ENCODE peak calls at places on chromosomes 5 and 9, in nine cellular contexts. E is Kasumi-1; F is mesothelial cell of epicardium; P is cerebellar nuclear complex; Q is occipital lobe; Z is brain microvascular endothelial cell; L is transverse colon; C is type B pancreatic cell; D is CD4-positive, alpha-beta memory T cell. B is an unnamed sample.
A peak's percentile ranks its signal among the peaks of the same experiment; 100 is the strongest.

GRCh38 chr9:117733465-117733864 is 29.3 kb downstream of the TLR4 start:
- DNase-seq in P (no peak), F (no peak), D (no peak), Z (no peak), Q (no peak), E (no peak), L (peak; percentile 54), C (no peak), B (no peak)

GRCh38 chr9:13717356-13718057 is 438.0 kb upstream of the MPDZ start:
- DNase-seq in Q (no peak), Z (peak; percentile 21), D (no peak), F (no peak), E (no peak), L (no peak), P (no peak), C (no peak), B (no peak)

GRCh38 chr9:137067860-137068538 is 2.4 kb downstream of the SAPCD2 start:
- DNase-seq in P (peak; percentile 21), L (peak; percentile 90), Z (peak; percentile 45), D (peak; percentile 89), E (peak; percentile 82), F (no peak), Q (peak; percentile 47), C (no peak), B (peak; percentile 78)

GRCh38 chr9:134778841-134779411 is 101.7 kb upstream of the FCN2 start:
- DNase-seq in F (no peak), L (peak; percentile 53), Q (no peak), Z (peak; percentile 36), C (no peak), P (no peak), D (no peak), E (no peak), B (peak; percentile 44)

GRCh38 chr9:92669527-92669889 is 423 bp downstream of the IPPK start:
- DNase-seq in P (no peak), Q (no peak), L (peak; percentile 37), E (no peak), D (no peak), F (no peak), C (no peak), Z (no peak), B (no peak)

GRCh38 chr9:114494776-114495569 is 10.3 kb downstream of the WHRN start:
- DNase-seq in Q (no peak), C (no peak), P (no peak), Z (no peak), F (no peak), D (no peak), L (no peak), E (no peak), B (no peak)

GRCh38 chr5:107809201-107810034 is 138.7 kb upstream of the EFNA5 start:
- DNase-seq in L (no peak), D (no peak), E (no peak), C (no peak), F (no peak), P (no peak), Q (no peak), Z (no peak), B (no peak)

GRCh38 chr9:4923580-4924544 is 61.2 kb upstream of the JAK2 start:
- DNase-seq in C (no peak), E (peak; percentile 15), D (no peak), P (no peak), Q (no peak), Z (no peak), F (no peak), L (no peak), B (no peak)

GRCh38 chr5:24141046-24141445 is 503.7 kb downstream of the CDH10 start:
- DNase-seq in F (no peak), L (no peak), E (no peak), Z (no peak), C (no peak), P (no peak), D (no peak), Q (peak; percentile 59), B (no peak)

GRCh38 chr5:174720066-174720611 is 4.2 kb upstream of the MSX2 start:
- DNase-seq in Z (no peak), F (no peak), Q (no peak), D (no peak), C (no peak), P (no peak), E (no peak), L (no peak), B (no peak)

GRCh38 chr5:95892784-95893354 is 68.8 kb downstream of the ELL2 start:
- DNase-seq in Q (no peak), P (no peak), Z (peak; percentile 53), F (no peak), L (peak; percentile 44), E (peak; percentile 78), C (no peak), D (no peak), B (no peak)

GRCh38 chr5:173328896-173329369 is 719 bp upstream of the STC2 start:
- DNase-seq in C (no peak), D (no peak), Z (peak; percentile 64), L (no peak), E (no peak), P (no peak), Q (no peak), F (no peak), B (no peak)

GRCh38 chr5:17951392-17952169 is 317.3 kb downstream of the TAF11L14 start:
- DNase-seq in E (no peak), Q (no peak), Z (no peak), C (no peak), P (no peak), D (peak; percentile 22), F (no peak), L (no peak), B (peak; percentile 30)

GRCh38 chr9:89047667-89048066 is 56.4 kb downstream of the S1PR3 start:
- DNase-seq in Z (no peak), F (no peak), E (no peak), C (no peak), D (no peak), Q (no peak), P (no peak), L (no peak), B (no peak)

GRCh38 chr5:10593531-10594181 is 29.8 kb downstream of the ANKRD33B start:
- DNase-seq in D (no peak), F (no peak), E (no peak), Q (no peak), L (no peak), P (no peak), C (peak; percentile 25), Z (no peak), B (no peak)

GRCh38 chr9:130298663-130299279 is 33.2 kb downstream of the HMCN2 start:
- DNase-seq in D (no peak), F (no peak), P (no peak), Z (no peak), Q (no peak), E (peak; percentile 11), L (no peak), C (no peak), B (no peak)

GRCh38 chr9:4214506-4214905 is 85.4 kb downstream of the GLIS3 start:
- DNase-seq in L (no peak), D (no peak), E (no peak), C (no peak), Q (no peak), F (no peak), Z (no peak), P (no peak), B (no peak)

GRCh38 chr5:180346358-180346757 is 6.8 kb downstream of the GFPT2 start:
- DNase-seq in E (no peak), L (no peak), Z (no peak), F (no peak), C (no peak), P (no peak), D (no peak), Q (no peak), B (no peak)